ENCODE peak calls at places on chromosomes 16 and 17, in five cellular contexts. I, C, D, E and J are unnamed samples.

GRCh38 chr17:70622382-70623260 is 453.3 kb downstream of the KCNJ2 start:
- DNase-seq in I (no peak), C (no peak), D (no peak), E (no peak), J (peak)

GRCh38 chr17:66790476-66791061 is 44.3 kb upstream of the CACNG5 start:
- DNase-seq in I (no peak), C (no peak), D (no peak), E (no peak), J (no peak)

GRCh38 chr16:1330931-1331711 is 2.3 kb upstream of the BAIAP3 start:
- DNase-seq in I (no peak), C (no peak), D (no peak), E (no peak), J (no peak)

GRCh38 chr16:7405166-7405565 is 72.5 kb downstream of the RBFOX1 start:
- DNase-seq in I (no peak), C (no peak), D (no peak), E (no peak), J (peak)

GRCh38 chr16:5461574-5461973 is 364.0 kb upstream of the EEF2KMT start:
- DNase-seq in I (no peak), C (no peak), D (no peak), E (no peak), J (no peak)

GRCh38 chr16:80899804-80900592 is 95.6 kb upstream of the CDYL2 start:
- DNase-seq in I (no peak), C (no peak), D (peak), E (peak), J (peak)

GRCh38 chr16:24539850-24540484 is 601 bp downstream of the RBBP6 start:
- DNase-seq in I (peak), C (peak), D (peak), E (no peak), J (peak)

GRCh38 chr16:89918453-89919347 is at the start of gene MC1R:
- DNase-seq in I (no peak), C (no peak), D (no peak), E (no peak), J (no peak)

GRCh38 chr17:39165178-39165843 is 650 bp downstream of the ARL5C start:
- DNase-seq in I (no peak), C (no peak), D (no peak), E (no peak), J (no peak)

GRCh38 chr16:66668777-66669444 is 27.6 kb downstream of the CMTM4 start:
- DNase-seq in I (no peak), C (no peak), D (no peak), E (no peak), J (no peak)

GRCh38 chr17:27491713-27492190 is 35.5 kb downstream of the KSR1 start:
- DNase-seq in I (no peak), C (no peak), D (no peak), E (no peak), J (no peak)

GRCh38 chr17:59406808-59407381 is 75.4 kb downstream of the YPEL2 start:
- DNase-seq in I (no peak), C (no peak), D (no peak), E (no peak), J (no peak)

GRCh38 chr17:35243459-35244204 is 760 bp downstream of the SLFN5 start:
- DNase-seq in I (peak), C (no peak), D (peak), E (peak), J (peak)

GRCh38 chr17:30393491-30393890 is 14.8 kb downstream of the CPD start:
- DNase-seq in I (no peak), C (no peak), D (no peak), E (no peak), J (no peak)

GRCh38 chr16:3882531-3882930 is 2.0 kb upstream of the CREBBP start:
- DNase-seq in I (no peak), C (no peak), D (no peak), E (no peak), J (no peak)

GRCh38 chr17:4970273-4970672 is 2.7 kb upstream of the SPAG7 start:
- DNase-seq in I (no peak), C (no peak), D (no peak), E (no peak), J (no peak)

GRCh38 chr17:7651097-7651958 is 602 bp downstream of the ATP1B2 start:
- DNase-seq in I (no peak), C (no peak), D (no peak), E (no peak), J (no peak)

GRCh38 chr17:27490391-27490790 is 34.1 kb downstream of the KSR1 start:
- DNase-seq in I (no peak), C (no peak), D (no peak), E (no peak), J (no peak)

GRCh38 chr17:1898872-1899271 is 69.1 kb downstream of the RPA1 start:
- DNase-seq in I (no peak), C (no peak), D (no peak), E (no peak), J (no peak)

GRCh38 chr16:81600275-81600674 is 155.7 kb downstream of the CMIP start:
- DNase-seq in I (no peak), C (no peak), D (peak), E (no peak), J (no peak)

GRCh38 chr17:64097196-64097936 is 32.6 kb downstream of the ERN1 start:
- DNase-seq in I (no peak), C (no peak), D (no peak), E (no peak), J (no peak)

GRCh38 chr17:72237223-72237622 is 116.4 kb downstream of the SOX9 start:
- DNase-seq in I (no peak), C (no peak), D (no peak), E (no peak), J (no peak)

GRCh38 chr16:68251812-68252211 is 6.6 kb downstream of the PLA2G15 start:
- DNase-seq in I (no peak), C (no peak), D (no peak), E (no peak), J (no peak)

GRCh38 chr16:11094075-11094593 is 149.8 kb downstream of the CLEC16A start:
- DNase-seq in I (no peak), C (peak), D (no peak), E (no peak), J (no peak)

GRCh38 chr17:68777243-68777855 is 176.2 kb upstream of the FAM20A start:
- DNase-seq in I (no peak), C (no peak), D (peak), E (no peak), J (peak)

GRCh38 chr17:39740357-39741111 is 2.8 kb downstream of the GRB7 start:
- DNase-seq in I (no peak), C (no peak), D (peak), E (no peak), J (no peak)

GRCh38 chr16:59865071-59865671 is 1131.1 kb upstream of the GOT2 start:
- DNase-seq in I (no peak), C (no peak), D (no peak), E (no peak), J (no peak)

GRCh38 chr17:60135160-60135950 is 14.4 kb upstream of the CA4 start:
- DNase-seq in I (peak), C (peak), D (peak), E (peak), J (peak)

GRCh38 chr16:84777435-84777834 is 42.4 kb upstream of the CRISPLD2 start:
- DNase-seq in I (no peak), C (no peak), D (no peak), E (no peak), J (no peak)

GRCh38 chr16:84778720-84779119 is 41.1 kb upstream of the CRISPLD2 start:
- DNase-seq in I (no peak), C (no peak), D (no peak), E (no peak), J (no peak)

GRCh38 chr16:84782841-84783240 is 36.9 kb upstream of the CRISPLD2 start:
- DNase-seq in I (no peak), C (no peak), D (no peak), E (no peak), J (no peak)

GRCh38 chr16:84780063-84780462 is 39.7 kb upstream of the CRISPLD2 start:
- DNase-seq in I (no peak), C (no peak), D (no peak), E (no peak), J (no peak)

DNA sequence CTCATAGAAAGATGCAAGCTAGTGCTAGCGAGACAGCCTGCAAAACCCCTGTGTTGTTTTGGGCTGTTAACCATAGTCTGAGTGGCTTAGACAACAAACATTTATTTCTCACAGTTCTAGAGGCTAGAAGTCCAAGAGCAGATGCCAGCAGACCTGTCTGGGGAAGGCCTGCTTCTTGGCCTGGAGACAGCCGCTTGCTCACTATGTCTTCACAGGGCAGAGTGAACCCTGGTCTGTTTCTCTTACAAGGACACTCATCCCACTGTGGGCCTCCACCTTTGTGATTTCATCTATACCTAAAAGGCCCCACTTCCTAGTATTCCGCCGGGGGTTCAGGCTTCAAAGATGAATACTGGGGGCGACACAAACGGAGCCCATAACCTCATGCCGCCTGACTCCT is 38.8 kb upstream of the CRISPLD2 start:
- DNase-seq in I (no peak), C (no peak), D (no peak), E (no peak), J (no peak)
- H3K27ac ChIP-seq in I (no peak), C (no peak), D (peak), E (no peak), J (no peak)

GRCh38 chr16:46828292-46828691 is 2.7 kb downstream of the C16orf87 start:
- DNase-seq in I (no peak), C (no peak), D (no peak), E (no peak), J (no peak)

GRCh38 chr16:46830902-46831647 is at the start of gene C16orf87:
- DNase-seq in I (peak), C (peak), D (peak), E (peak), J (peak)

GRCh38 chr16:46830417-46830901 is 521 bp downstream of the C16orf87 start:
- DNase-seq in I (peak), C (no peak), D (peak), E (no peak), J (peak)

GRCh38 chr16:46826618-46827017 is 4.4 kb downstream of the C16orf87 start:
- DNase-seq in I (no peak), C (no peak), D (no peak), E (no peak), J (no peak)

DNA sequence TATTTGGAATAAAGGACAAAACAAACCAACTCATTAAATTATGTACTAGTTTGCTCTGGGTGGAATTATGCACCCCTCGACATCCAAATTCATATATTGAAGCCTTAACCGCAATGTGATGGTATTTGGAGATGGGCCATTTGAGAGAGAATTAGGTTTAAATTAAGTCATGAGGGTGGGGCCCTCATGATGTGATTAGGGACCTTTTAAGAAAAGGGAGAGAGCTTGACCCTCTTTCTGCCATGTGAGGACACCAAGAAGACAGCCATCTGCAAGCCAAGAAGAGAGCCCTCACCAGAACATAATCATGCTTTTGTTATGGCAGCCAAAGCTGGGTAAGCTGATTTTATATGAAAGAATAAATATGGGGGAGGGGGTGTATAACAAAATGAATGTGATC is 2.0 kb downstream of the C16orf87 start:
- DNase-seq in I (no peak), C (no peak), D (no peak), E (no peak), J (no peak)
- H3K27ac ChIP-seq in I (no peak), C (no peak), D (no peak), E (no peak), J (no peak)

GRCh38 chr17:80191720-80192265 is 22.0 kb downstream of the CARD14 start:
- DNase-seq in I (no peak), C (no peak), D (peak), E (no peak), J (no peak)

GRCh38 chr17:80191192-80191591 is 21.4 kb downstream of the CARD14 start:
- DNase-seq in I (no peak), C (no peak), D (no peak), E (no peak), J (no peak)

GRCh38 chr17:80190716-80191115 is 20.9 kb downstream of the CARD14 start:
- DNase-seq in I (no peak), C (no peak), D (no peak), E (no peak), J (no peak)

GRCh38 chr17:80189611-80190010 is 19.8 kb downstream of the CARD14 start:
- DNase-seq in I (no peak), C (no peak), D (no peak), E (no peak), J (no peak)

GRCh38 chr17:80192268-80192667 is 22.4 kb downstream of the CARD14 start:
- DNase-seq in I (no peak), C (no peak), D (peak), E (no peak), J (no peak)
- H3K27ac ChIP-seq in I (no peak), C (no peak), D (peak), E (no peak), J (no peak)

DNA sequence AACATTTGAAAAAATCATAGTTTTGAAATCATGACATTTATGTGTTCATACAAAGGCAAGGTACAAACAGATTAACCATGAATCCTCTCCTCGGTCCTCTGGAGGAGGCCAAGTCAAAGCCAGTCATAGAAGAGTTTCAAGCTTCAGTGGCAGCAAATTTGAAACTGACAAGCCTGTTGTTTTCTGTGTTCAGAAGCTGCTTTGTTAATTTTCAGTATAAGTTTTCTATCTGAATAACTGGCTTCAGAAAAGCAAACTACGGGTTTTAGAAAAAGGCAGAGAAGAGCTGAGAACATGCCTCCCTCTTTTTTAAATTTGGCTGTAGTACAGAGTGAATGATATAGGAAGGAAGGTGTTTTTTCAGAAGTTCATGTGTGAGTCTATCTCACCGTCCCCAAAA is 79.6 kb upstream of the CLEC18B start:
- DNase-seq in I (no peak), C (no peak), D (no peak), E (no peak), J (no peak)
- H3K27ac ChIP-seq in I (no peak), C (no peak), D (no peak), E (peak), J (no peak)

GRCh38 chr17:78785663-78786057 is 3.6 kb upstream of the CYTH1 start:
- DNase-seq in I (no peak), C (no peak), D (no peak), E (no peak), J (no peak)

GRCh38 chr17:78781339-78782304 is at the start of gene CYTH1:
- DNase-seq in I (no peak), C (no peak), D (no peak), E (no peak), J (peak)

GRCh38 chr17:78785011-78785662 is 3.1 kb upstream of the CYTH1 start:
- DNase-seq in I (no peak), C (no peak), D (no peak), E (no peak), J (no peak)

GRCh38 chr17:78784397-78784751 is 2.3 kb upstream of the CYTH1 start:
- DNase-seq in I (no peak), C (no peak), D (no peak), E (no peak), J (no peak)

DNA sequence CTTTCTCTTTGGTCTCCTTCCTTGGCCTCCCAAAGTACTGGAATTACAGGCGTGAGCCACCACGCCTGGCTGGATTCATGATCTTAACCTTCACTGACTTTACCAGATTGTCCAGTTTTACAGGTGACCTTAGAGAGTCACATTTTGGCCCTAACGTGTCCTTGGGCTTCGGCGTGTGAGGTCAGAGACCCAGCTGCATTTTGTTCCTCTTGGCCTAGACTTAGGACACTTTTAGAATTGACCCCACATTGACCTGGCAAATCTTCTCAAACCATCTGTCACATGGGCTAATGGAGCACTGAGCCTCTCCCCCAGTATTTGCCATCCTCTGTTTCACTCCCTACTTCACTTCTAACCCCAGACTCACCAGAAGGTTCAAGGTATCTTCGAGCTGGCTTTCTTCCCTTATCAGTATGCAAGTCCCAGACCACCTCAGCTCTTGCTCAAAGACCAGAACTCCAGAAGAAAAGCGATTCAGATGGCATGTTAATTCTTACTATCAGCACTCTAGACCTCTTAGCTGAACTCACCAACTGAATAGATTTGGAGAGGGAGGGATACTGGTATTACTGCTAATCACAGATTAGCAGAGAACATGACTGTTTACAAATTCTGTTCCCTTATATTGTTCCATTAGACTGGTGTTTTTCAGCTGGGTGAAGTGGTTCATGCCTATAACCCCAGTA is 1.8 kb upstream of the CYTH1 start:
- DNase-seq in I (no peak), C (peak), D (no peak), E (no peak), J (no peak)
- H3K27ac ChIP-seq in I (peak), C (no peak), D (peak), E (peak), J (peak)

GRCh38 chr17:48471807-48472484 is 41.9 kb upstream of the SKAP1 start:
- DNase-seq in I (no peak), C (no peak), D (no peak), E (no peak), J (no peak)
- H3K27ac ChIP-seq in I (no peak), C (no peak), D (no peak), E (no peak), J (no peak)